ENCODE peak calls at places on chromosomes 5 and 9, in six cellular contexts. D is CD8-positive, alpha-beta T cell; S is non-pigmented ciliary epithelial cell; Q is GM03348; I is activated CD4-positive, alpha-beta T cell treated with anti-CD3 and anti-CD28 coated beads, Interleukin-2, amount 50 U/mL, for 1 hour; E is EH. L is an unnamed sample.

GRCh38 chr9:36138496-36138895 is 2.0 kb downstream of the GLIPR2 start:
- DNase-seq in D (no peak), S (no peak), Q (no peak), I (no peak), E (no peak), L (no peak)

GRCh38 chr5:36359267-36359666 is 57.6 kb upstream of the RANBP3L start:
- DNase-seq in D (no peak), S (no peak), Q (no peak), I (no peak), E (no peak), L (no peak)

GRCh38 chr9:6538666-6539071 is 106.9 kb downstream of the GLDC start:
- DNase-seq in D (no peak), S (no peak), Q (peak; percentile 18), I (no peak), E (peak; percentile 20), L (no peak)

GRCh38 chr9:23073136-23073535 is 626.5 kb downstream of the DMRTA1 start:
- DNase-seq in D (no peak), S (no peak), Q (no peak), I (no peak), E (no peak), L (no peak)

GRCh38 chr9:130144703-130145102 is 27.5 kb upstream of the NCS1 start:
- DNase-seq in D (no peak), S (no peak), Q (no peak), I (no peak), E (no peak), L (no peak)

GRCh38 chr5:10595305-10595677 is 31.4 kb downstream of the ANKRD33B start:
- DNase-seq in D (no peak), S (no peak), Q (peak; percentile 67), I (no peak), E (peak; percentile 82), L (no peak)

GRCh38 chr5:34474573-34475021 is 181.5 kb upstream of the RAI14 start:
- DNase-seq in D (no peak), S (no peak), Q (peak; percentile 79), I (no peak), E (peak; percentile 72), L (no peak)

GRCh38 chr9:33750839-33751339 is 44.5 kb upstream of the PRSS3 start:
- DNase-seq in D (no peak), S (no peak), Q (peak; percentile 7), I (no peak), E (no peak), L (no peak)

GRCh38 chr5:135457424-135458071 is 5.4 kb upstream of the TIFAB start:
- DNase-seq in D (peak; percentile 32), S (no peak), Q (peak; percentile 72), I (peak; percentile 49), E (peak; percentile 40), L (no peak)

GRCh38 chr9:131094622-131095021 is 1.7 kb upstream of the AIF1L start:
- DNase-seq in D (no peak), S (peak; percentile 6), Q (peak; percentile 86), I (no peak), E (peak; percentile 43), L (no peak)

GRCh38 chr5:77437194-77437593 is 54.9 kb downstream of the WDR41 start:
- DNase-seq in D (no peak), S (no peak), Q (no peak), I (no peak), E (no peak), L (no peak)

L was measured in esophagus muscularis mucosa.